ENCODE peak calls at places on chromosomes 12 and 14, in four cellular contexts. N is IMR-90, U is mesenchymal stem cell, Q is H1. Z is an unnamed sample.

GRCh38 chr12:74689071-74689655 is 151.5 kb downstream of the ATXN7L3B start:
- DNase-seq in N (peak; percentile 69), U (peak; percentile 51), Q (no peak), Z (no peak)

GRCh38 chr12:61870658-61871559 is 389.3 kb upstream of the USP15 start:
- DNase-seq in N (no peak), U (peak; percentile 30), Q (no peak), Z (no peak)

GRCh38 chr14:76644875-76645518 is 116.3 kb upstream of the VASH1 start:
- DNase-seq in N (peak; percentile 12), U (peak; percentile 12), Q (peak; percentile 17), Z (peak; percentile 71)

GRCh38 chr14:58533417-58533816 is 104.3 kb upstream of the DACT1 start:
- DNase-seq in N (no peak), U (peak; percentile 60), Q (no peak), Z (no peak)

GRCh38 chr12:132066345-132066685 is 77.8 kb downstream of the DDX51 start:
- DNase-seq in N (no peak), U (peak; percentile 20), Q (no peak), Z (no peak)

GRCh38 chr12:107122452-107122958 is 29.2 kb upstream of the CRY1 start:
- DNase-seq in N (no peak), U (no peak), Q (no peak), Z (no peak)

GRCh38 chr14:50560929-50561280 is 960 bp downstream of the ATL1 start:
- DNase-seq in N (peak; percentile 71), U (peak; percentile 71), Q (no peak), Z (peak; percentile 36)

GRCh38 chr12:30829876-30830275 is 75.1 kb upstream of the CAPRIN2 start:
- DNase-seq in N (no peak), U (no peak), Q (no peak), Z (peak; percentile 16)

GRCh38 chr12:53757095-53757770 is 5.5 kb upstream of the CISTR start:
- DNase-seq in N (peak; percentile 55), U (peak; percentile 65), Q (peak; percentile 70), Z (peak; percentile 98)

GRCh38 chr14:53668861-53669260 is 287.8 kb downstream of the BMP4 start:
- DNase-seq in N (peak; percentile 10), U (peak; percentile 82), Q (no peak), Z (no peak)

GRCh38 chr12:31928246-31929139 is 30.7 kb upstream of the RESF1 start:
- DNase-seq in N (no peak), U (no peak), Q (no peak), Z (no peak)

GRCh38 chr14:53549956-53550355 is 396.8 kb upstream of the DDHD1 start:
- DNase-seq in N (no peak), U (no peak), Q (no peak), Z (no peak)

GRCh38 chr12:93530358-93530757 is 42.1 kb upstream of the SOCS2 start:
- DNase-seq in N (peak; percentile 62), U (no peak), Q (no peak), Z (no peak)

GRCh38 chr12:114288071-114288470 is 117.9 kb downstream of the TBX5 start:
- DNase-seq in N (peak; percentile 21), U (no peak), Q (no peak), Z (no peak)

GRCh38 chr14:24798911-24799310 is 164.9 kb upstream of the GZMB start:
- DNase-seq in N (no peak), U (no peak), Q (no peak), Z (no peak)

GRCh38 chr14:103401223-103402214 is 16.3 kb downstream of the MARK3 start:
- DNase-seq in N (peak; percentile 87), U (peak; percentile 88), Q (no peak), Z (no peak)

GRCh38 chr12:50765325-50765911 is 1.5 kb downstream of the ATF1 start:
- DNase-seq in N (peak; percentile 56), U (peak; percentile 76), Q (no peak), Z (peak; percentile 46)

GRCh38 chr14:89848165-89848564 is 106.4 kb downstream of the EFCAB11 start:
- DNase-seq in N (peak; percentile 71), U (peak; percentile 22), Q (no peak), Z (no peak)

GRCh38 chr12:50282581-50283229 is 615 bp downstream of the LIMA1 start:
- DNase-seq in N (peak; percentile 77), U (peak; percentile 46), Q (no peak), Z (no peak)

GRCh38 chr14:96876747-96877146 is 79.6 kb downstream of the VRK1 start:
- DNase-seq in N (no peak), U (no peak), Q (no peak), Z (no peak)

GRCh38 chr12:104458645-104459555 is 2.2 kb downstream of the CHST11 start:
- DNase-seq in N (no peak), U (peak; percentile 45), Q (no peak), Z (no peak)

GRCh38 chr14:68677901-68678300 is 115.0 kb downstream of the ZFP36L1 start:
- DNase-seq in N (no peak), U (no peak), Q (no peak), Z (no peak)

GRCh38 chr12:22034709-22035506 is 11.1 kb upstream of the CMAS start:
- DNase-seq in N (peak; percentile 30), U (peak; percentile 5), Q (no peak), Z (no peak)

GRCh38 chr14:22231022-22231421 is 358.0 kb downstream of the DAD1 start:
- DNase-seq in N (no peak), U (no peak), Q (no peak), Z (no peak)

GRCh38 chr12:7929069-7929792 is 6.8 kb downstream of the SLC2A3 start:
- DNase-seq in N (no peak), U (no peak), Q (no peak), Z (no peak)

GRCh38 chr12:102913453-102914226 is 3.4 kb downstream of the PAH start:
- DNase-seq in N (no peak), U (no peak), Q (no peak), Z (no peak)

GRCh38 chr12:29148065-29148957 is 767 bp upstream of the FAR2 start:
- DNase-seq in N (no peak), U (peak; percentile 18), Q (no peak), Z (no peak)

GRCh38 chr12:8987589-8988205 is 1.6 kb upstream of the KLRG1 start:
- DNase-seq in N (no peak), U (no peak), Q (no peak), Z (no peak)

GRCh38 chr12:102956738-102957338 is 636 bp upstream of the ASCL1 start:
- DNase-seq in N (no peak), U (no peak), Q (no peak), Z (no peak)

GRCh38 chr14:87899228-87899627 is 93.8 kb downstream of the GALC start:
- DNase-seq in N (no peak), U (no peak), Q (no peak), Z (no peak)

GRCh38 chr14:74867673-74868072 is 8.3 kb downstream of the PROX2 start:
- DNase-seq in N (peak; percentile 28), U (no peak), Q (no peak), Z (no peak)

GRCh38 chr14:68843471-68844209 is 50.8 kb upstream of the ZFP36L1 start:
- DNase-seq in N (peak; percentile 57), U (peak; percentile 65), Q (peak; percentile 50), Z (peak; percentile 76)

GRCh38 chr14:106286697-106287290 is 760.4 kb downstream of the TMEM121 start:
- DNase-seq in N (no peak), U (no peak), Q (no peak), Z (no peak)

GRCh38 chr14:75406102-75406501 is 21.7 kb upstream of the JDP2 start:
- DNase-seq in N (no peak), U (no peak), Q (no peak), Z (no peak)

GRCh38 chr12:123390415-123391093 is 6.6 kb downstream of the KMT5A start:
- DNase-seq in N (no peak), U (peak; percentile 17), Q (no peak), Z (no peak)
- H2BK5ac ChIP-seq in N (no peak overlapping the region), U (no peak overlapping the region), Q (no peak overlapping the region), Z (no peak overlapping the region)

DNA sequence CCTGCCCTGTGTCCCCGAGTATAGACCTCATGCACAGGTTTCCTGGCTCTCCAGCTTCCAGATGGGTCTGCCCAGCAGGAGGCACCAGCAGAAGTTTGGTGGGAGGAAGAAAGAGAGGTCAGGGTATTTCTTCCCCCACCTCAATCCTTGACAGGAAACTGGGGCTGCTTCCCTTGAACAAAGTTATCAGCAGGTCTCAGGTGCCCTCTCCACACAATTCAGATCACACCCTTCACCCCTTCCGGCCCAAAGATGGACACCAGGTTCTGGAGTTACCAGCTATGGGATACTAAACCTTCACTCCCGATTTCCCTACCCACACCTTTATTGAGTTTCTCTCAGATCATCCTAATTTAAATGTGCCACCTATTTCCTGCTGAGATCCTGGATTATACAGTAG is 1.2 kb downstream of the SART3 start:
- DNase-seq in N (no peak), U (no peak), Q (no peak), Z (no peak)
- H2BK5ac ChIP-seq in N (no peak overlapping the region), U (no peak overlapping the region), Q (no peak overlapping the region), Z (no peak overlapping the region)

GRCh38 chr14:80017796-80018195 is 193.5 kb downstream of the DIO2 start:
- DNase-seq in N (no peak), U (no peak), Q (no peak), Z (no peak)
- H2BK5ac ChIP-seq in N (no peak overlapping the region), U (no peak overlapping the region), Q (no peak overlapping the region), Z (no peak overlapping the region)

DNA sequence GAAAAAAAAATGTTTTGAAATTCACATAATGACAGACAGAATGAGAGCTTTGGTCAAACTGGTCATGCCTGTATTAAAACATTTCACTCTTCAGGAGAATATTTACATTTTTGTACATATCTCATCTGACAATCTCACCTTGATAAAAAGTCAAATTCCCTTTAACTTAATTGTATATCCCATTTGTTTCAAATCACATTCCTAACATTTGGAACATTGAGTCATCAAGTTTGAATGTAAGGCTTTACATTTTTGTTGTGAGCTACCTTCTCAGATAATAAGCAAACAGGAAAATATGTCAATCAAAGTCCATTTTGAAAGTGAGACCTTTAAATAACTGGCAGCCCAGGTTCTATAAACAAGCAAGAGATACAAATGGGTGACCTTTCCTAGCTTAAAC is 259.8 kb downstream of the BTG1 start:
- DNase-seq in N (no peak), U (no peak), Q (no peak), Z (no peak)
- H2BK5ac ChIP-seq in N (no peak overlapping the region), U (no peak overlapping the region), Q (no peak overlapping the region), Z (no peak overlapping the region)

GRCh38 chr12:108856170-108856427 is 1.3 kb downstream of the SSH1 start:
- DNase-seq in N (no peak), U (no peak), Q (no peak), Z (no peak)
- H2BK5ac ChIP-seq in N (peak overlapping the region; percentile 100), U (peak overlapping the region; percentile 26), Q (peak overlapping the region; percentile 71), Z (no peak overlapping the region)

GRCh38 chr14:64767215-64767964 is 63.2 kb downstream of the PLEKHG3 start:
- DNase-seq in N (no peak), U (no peak), Q (no peak), Z (no peak)

GRCh38 chr14:64768401-64769095 is 64.3 kb downstream of the PLEKHG3 start:
- DNase-seq in N (no peak), U (no peak), Q (no peak), Z (no peak)

GRCh38 chr14:64771161-64771560 is 66.9 kb downstream of the PLEKHG3 start:
- DNase-seq in N (no peak), U (no peak), Q (no peak), Z (no peak)

GRCh38 chr14:64770751-64771150 is 66.5 kb downstream of the PLEKHG3 start:
- DNase-seq in N (no peak), U (no peak), Q (no peak), Z (no peak)

GRCh38 chr14:64769096-64770020 is 65.1 kb downstream of the PLEKHG3 start:
- DNase-seq in N (no peak), U (no peak), Q (no peak), Z (no peak)
- H2BK5ac ChIP-seq in N (no peak overlapping the region), U (no peak overlapping the region), Q (no peak overlapping the region), Z (no peak overlapping the region)

Z was measured in H9.